ENCODE peak calls at places on chromosomes 13 and 19, in ten cellular contexts. D, G, T, O, B, R, F, W, A and C are unnamed samples.

GRCh38 chr13:94163535-94163934 is 315.9 kb downstream of the DCT start:
- DNase-seq in D (no peak), G (no peak), T (no peak), O (no peak), B (no peak), R (no peak), F (no peak), W (no peak), A (no peak), C (no peak)

GRCh38 chr19:40974633-40975037 is 16.4 kb upstream of the CYP2B6 start:
- DNase-seq in D (peak), G (peak), T (peak), O (peak), B (peak), R (peak), F (peak), W (peak), A (no peak), C (peak)

GRCh38 chr13:101473458-101473857 is 21.0 kb downstream of the ITGBL1 start:
- DNase-seq in D (no peak), G (peak), T (no peak), O (no peak), B (no peak), R (no peak), F (no peak), W (no peak), A (no peak), C (no peak)

GRCh38 chr19:35397064-35397463 is 26.2 kb downstream of the GPR42 start:
- DNase-seq in D (no peak), G (no peak), T (no peak), O (no peak), B (no peak), R (no peak), F (peak), W (no peak), A (no peak), C (no peak)

GRCh38 chr19:44643605-44644390 is at the start of gene PVR:
- DNase-seq in D (no peak), G (peak), T (peak), O (peak), B (peak), R (peak), F (peak), W (peak), A (no peak), C (peak)

GRCh38 chr19:35644987-35645679 is 3.0 kb upstream of the COX6B1 start:
- DNase-seq in D (peak), G (peak), T (peak), O (peak), B (peak), R (peak), F (peak), W (peak), A (no peak), C (peak)

GRCh38 chr13:113110048-113110851 is 4.7 kb downstream of the F7 start:
- DNase-seq in D (no peak), G (no peak), T (no peak), O (peak), B (no peak), R (no peak), F (peak), W (peak), A (no peak), C (no peak)

GRCh38 chr13:114057131-114058050 is 75.0 kb downstream of the RASA3 start:
- DNase-seq in D (no peak), G (no peak), T (no peak), O (no peak), B (no peak), R (no peak), F (no peak), W (no peak), A (no peak), C (peak)

GRCh38 chr19:29942404-29943261 is 594 bp downstream of the URI1 start:
- DNase-seq in D (no peak), G (peak), T (peak), O (peak), B (peak), R (peak), F (peak), W (peak), A (no peak), C (peak)

GRCh38 chr19:33269016-33269415 is 33.3 kb downstream of the CEBPA start:
- DNase-seq in D (no peak), G (no peak), T (no peak), O (peak), B (no peak), R (no peak), F (no peak), W (no peak), A (no peak), C (no peak)

GRCh38 chr19:41420101-41420880 is 6.9 kb downstream of the B3GNT8 start:
- DNase-seq in D (no peak), G (peak), T (no peak), O (no peak), B (no peak), R (no peak), F (no peak), W (no peak), A (no peak), C (peak)

GRCh38 chr13:91185294-91185863 is 162.1 kb upstream of the MIR17HG start:
- DNase-seq in D (no peak), G (no peak), T (no peak), O (no peak), B (no peak), R (no peak), F (no peak), W (no peak), A (no peak), C (peak)

GRCh38 chr13:103525530-103525929 is 459.3 kb upstream of the SLC10A2 start:
- DNase-seq in D (no peak), G (no peak), T (no peak), O (no peak), B (no peak), R (no peak), F (no peak), W (no peak), A (no peak), C (no peak)

GRCh38 chr13:51168623-51169022 is 53.6 kb upstream of the FAM124A start:
- DNase-seq in D (no peak), G (no peak), T (no peak), O (no peak), B (no peak), R (no peak), F (no peak), W (no peak), A (no peak), C (no peak)

GRCh38 chr13:28650284-28650683 is 8.6 kb upstream of the POMP start:
- DNase-seq in D (no peak), G (no peak), T (no peak), O (no peak), B (no peak), R (no peak), F (no peak), W (no peak), A (no peak), C (no peak)

GRCh38 chr13:95710313-95710712 is 33.4 kb downstream of the DNAJC3 start:
- DNase-seq in D (no peak), G (no peak), T (no peak), O (no peak), B (no peak), R (no peak), F (no peak), W (no peak), A (no peak), C (no peak)

GRCh38 chr13:66477816-66478215 is 752.3 kb downstream of the PCDH9 start:
- DNase-seq in D (no peak), G (no peak), T (no peak), O (no peak), B (no peak), R (no peak), F (no peak), W (no peak), A (no peak), C (peak)

GRCh38 chr13:43916828-43917227 is 37.1 kb downstream of the LACC1 start:
- DNase-seq in D (no peak), G (no peak), T (no peak), O (no peak), B (no peak), R (no peak), F (no peak), W (no peak), A (no peak), C (no peak)

GRCh38 chr13:57633141-57633949 is 1.8 kb downstream of the PCDH17 start:
- DNase-seq in D (peak), G (peak), T (peak), O (peak), B (peak), R (peak), F (peak), W (peak), A (no peak), C (no peak)

GRCh38 chr19:13729859-13730258 is 34.5 kb upstream of the MRI1 start:
- DNase-seq in D (no peak), G (no peak), T (no peak), O (no peak), B (no peak), R (no peak), F (no peak), W (no peak), A (no peak), C (peak)

GRCh38 chr19:13734751-13735150 is 29.6 kb upstream of the MRI1 start:
- DNase-seq in D (no peak), G (no peak), T (no peak), O (no peak), B (no peak), R (no peak), F (no peak), W (no peak), A (no peak), C (no peak)

GRCh38 chr19:13732337-13732736 is 32.0 kb upstream of the MRI1 start:
- DNase-seq in D (no peak), G (no peak), T (no peak), O (no peak), B (no peak), R (no peak), F (no peak), W (no peak), A (no peak), C (no peak)

GRCh38 chr19:13727798-13728197 is 36.5 kb upstream of the MRI1 start:
- DNase-seq in D (no peak), G (no peak), T (no peak), O (no peak), B (no peak), R (no peak), F (no peak), W (no peak), A (no peak), C (no peak)

GRCh38 chr19:13731147-13731964 is 33.0 kb upstream of the MRI1 start:
- DNase-seq in D (peak), G (peak), T (peak), O (peak), B (peak), R (peak), F (peak), W (peak), A (peak), C (peak)
- TF ChIP-seq POLR2A in D (no peak), G (peak), T (peak), O (no peak), B (peak), R (no peak), F (no peak), W (no peak), A (peak), C (peak)

DNA sequence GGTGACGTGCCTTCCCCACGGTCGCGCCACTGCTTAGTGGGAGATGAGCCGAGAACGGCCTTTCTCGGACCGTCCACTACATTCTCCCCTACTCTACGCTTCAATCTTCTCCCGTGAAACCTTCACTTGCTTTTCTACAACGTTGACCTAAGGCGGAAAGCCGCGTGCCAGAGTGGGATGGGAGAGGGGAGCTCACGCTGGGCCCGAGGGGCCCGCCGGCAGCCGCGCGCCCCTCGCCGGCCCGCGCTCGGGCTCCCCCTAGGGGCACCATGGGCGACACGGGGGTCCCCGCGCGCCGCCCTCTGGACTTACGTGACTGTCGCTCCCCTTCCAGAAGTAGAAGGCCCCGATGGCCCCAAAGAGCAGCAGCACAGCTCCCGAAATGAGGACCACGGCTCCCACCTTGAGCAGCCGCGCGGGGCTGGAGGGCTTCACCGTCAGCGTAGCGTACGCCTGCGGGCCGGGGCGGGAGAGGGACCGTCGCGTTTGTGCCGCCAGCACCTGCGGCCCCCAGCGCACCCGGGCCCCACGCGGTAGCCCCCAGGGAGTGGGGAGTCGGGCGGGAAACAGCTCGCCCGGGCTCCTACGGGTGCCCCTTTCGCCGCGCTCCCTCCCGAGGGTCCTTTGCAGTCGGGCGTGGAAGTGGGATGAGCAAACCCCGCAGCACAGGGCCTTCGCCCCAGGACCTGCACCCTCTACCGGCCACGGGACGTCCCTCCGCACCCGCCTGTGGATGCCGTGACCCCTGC is 727 bp downstream of the CNMD start:
- DNase-seq in D (peak), G (no peak), T (peak), O (peak), B (no peak), R (no peak), F (no peak), W (no peak), A (no peak), C (no peak)
- TF ChIP-seq CTCF in D (peak), G (peak), T (peak), O (peak), B (no peak), R (no peak), F (no peak), W (no peak), A (peak), C (no peak)

GRCh38 chr19:566403-566802 is 6.0 kb upstream of the BSG start:
- DNase-seq in D (no peak), G (peak), T (peak), O (no peak), B (peak), R (no peak), F (no peak), W (peak), A (no peak), C (peak)

GRCh38 chr19:567296-567900 is 5.0 kb upstream of the BSG start:
- DNase-seq in D (no peak), G (no peak), T (no peak), O (no peak), B (no peak), R (no peak), F (no peak), W (peak), A (no peak), C (peak)

GRCh38 chr19:570315-570714 is 2.1 kb upstream of the BSG start:
- DNase-seq in D (no peak), G (no peak), T (no peak), O (no peak), B (peak), R (no peak), F (no peak), W (no peak), A (no peak), C (no peak)

GRCh38 chr19:571127-571974 is 1.0 kb upstream of the BSG start:
- DNase-seq in D (no peak), G (peak), T (peak), O (peak), B (peak), R (peak), F (no peak), W (no peak), A (no peak), C (peak)

GRCh38 chr19:566844-567243 is 5.6 kb upstream of the BSG start:
- DNase-seq in D (no peak), G (no peak), T (no peak), O (no peak), B (no peak), R (no peak), F (no peak), W (peak), A (no peak), C (peak)
- H3K4me3 ChIP-seq in D (no peak), G (no peak), T (no peak), O (no peak), B (no peak), R (no peak), F (no peak), W (peak), A (no peak), C (peak)

GRCh38 chr19:50428768-50429463 is 3.8 kb upstream of the MYBPC2 start:
- DNase-seq in D (no peak), G (no peak), T (no peak), O (no peak), B (no peak), R (no peak), F (no peak), W (no peak), A (no peak), C (no peak)

GRCh38 chr19:50425581-50425980 is 6.8 kb downstream of the SPIB start:
- DNase-seq in D (no peak), G (no peak), T (no peak), O (no peak), B (no peak), R (no peak), F (no peak), W (no peak), A (no peak), C (no peak)

GRCh38 chr19:50427318-50427925 is 5.3 kb upstream of the MYBPC2 start:
- DNase-seq in D (no peak), G (no peak), T (no peak), O (no peak), B (no peak), R (no peak), F (no peak), W (no peak), A (no peak), C (no peak)

GRCh38 chr19:50430888-50431342 is 1.8 kb upstream of the MYBPC2 start:
- DNase-seq in D (no peak), G (no peak), T (no peak), O (no peak), B (no peak), R (no peak), F (no peak), W (no peak), A (no peak), C (no peak)

DNA sequence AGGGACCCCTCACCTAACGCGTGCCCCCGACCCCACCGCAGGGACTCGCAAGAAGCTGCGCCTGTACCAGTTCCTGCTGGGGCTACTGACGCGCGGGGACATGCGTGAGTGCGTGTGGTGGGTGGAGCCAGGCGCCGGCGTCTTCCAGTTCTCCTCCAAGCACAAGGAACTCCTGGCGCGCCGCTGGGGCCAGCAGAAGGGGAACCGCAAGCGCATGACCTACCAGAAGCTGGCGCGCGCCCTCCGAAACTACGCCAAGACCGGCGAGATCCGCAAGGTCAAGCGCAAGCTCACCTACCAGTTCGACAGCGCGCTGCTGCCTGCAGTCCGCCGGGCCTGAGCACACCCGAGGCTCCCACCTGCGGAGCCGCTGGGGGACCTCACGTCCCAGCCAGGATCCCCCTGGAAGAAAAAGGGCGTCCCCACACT is 4.7 kb upstream of the MYBPC2 start:
- DNase-seq in D (peak), G (peak), T (peak), O (peak), B (peak), R (peak), F (peak), W (peak), A (peak), C (no peak)
- TF ChIP-seq POLR2A in D (no peak), G (no peak), T (peak), O (no peak), B (no peak), R (no peak), F (no peak), W (no peak), A (peak), C (no peak)

GRCh38 chr19:12792048-12792852 is 964 bp downstream of the JUNB start:
- DNase-seq in D (no peak), G (peak), T (peak), O (peak), B (peak), R (peak), F (peak), W (peak), A (no peak), C (peak)
- TF ChIP-seq CTCF in D (no peak), G (no peak), T (no peak), O (peak), B (no peak), R (no peak), F (no peak), W (no peak), A (no peak), C (no peak)

DNA sequence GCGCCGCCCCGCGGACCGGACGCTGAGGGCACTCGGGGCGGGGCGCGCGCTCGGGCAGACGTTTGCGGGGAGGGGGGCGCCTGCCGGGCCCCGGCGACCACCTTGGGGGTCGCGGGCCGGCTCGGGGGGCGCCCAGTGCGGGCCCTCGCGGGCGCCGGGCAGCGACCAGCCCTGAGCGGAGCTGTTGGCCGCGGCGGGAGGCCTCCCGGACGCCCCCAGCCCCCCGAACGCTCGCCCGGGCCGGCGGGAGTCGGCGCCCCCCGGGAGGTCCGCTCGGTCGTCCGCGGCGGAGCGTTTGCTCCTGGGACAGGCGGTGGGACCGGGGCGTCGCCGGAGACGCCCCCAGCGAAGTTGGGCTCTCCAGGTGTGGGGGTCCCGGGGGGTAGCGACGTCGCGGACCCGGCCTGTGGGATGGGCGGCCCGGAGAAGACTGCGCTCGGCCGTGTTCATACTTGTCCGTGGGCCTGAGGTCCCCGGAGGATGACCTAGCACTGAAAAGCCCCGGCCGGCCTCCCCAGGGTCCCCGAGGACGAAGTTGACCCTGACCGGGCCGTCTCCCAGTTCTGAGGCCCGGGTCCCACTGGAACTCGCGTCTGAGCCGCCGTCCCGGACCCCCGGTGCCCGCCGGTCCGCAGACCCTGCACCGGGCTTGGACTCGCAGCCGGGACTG is 620 bp downstream of the STK11 start:
- DNase-seq in D (no peak), G (peak), T (no peak), O (peak), B (no peak), R (no peak), F (no peak), W (no peak), A (no peak), C (no peak)
- H3K4me3 ChIP-seq in D (peak), G (peak), T (peak), O (peak), B (peak), R (peak), F (peak), W (peak), A (peak), C (peak)

GRCh38 chr13:53064721-53065120 is 36.1 kb downstream of the OLFM4 start:
- DNase-seq in D (peak), G (no peak), T (no peak), O (no peak), B (no peak), R (peak), F (no peak), W (no peak), A (no peak), C (peak)

GRCh38 chr13:53066411-53066810 is 37.8 kb downstream of the OLFM4 start:
- DNase-seq in D (peak), G (no peak), T (no peak), O (no peak), B (no peak), R (no peak), F (no peak), W (no peak), A (no peak), C (no peak)

GRCh38 chr13:53058077-53058660 is 29.6 kb downstream of the OLFM4 start:
- DNase-seq in D (peak), G (no peak), T (no peak), O (no peak), B (no peak), R (no peak), F (no peak), W (no peak), A (no peak), C (no peak)

DNA sequence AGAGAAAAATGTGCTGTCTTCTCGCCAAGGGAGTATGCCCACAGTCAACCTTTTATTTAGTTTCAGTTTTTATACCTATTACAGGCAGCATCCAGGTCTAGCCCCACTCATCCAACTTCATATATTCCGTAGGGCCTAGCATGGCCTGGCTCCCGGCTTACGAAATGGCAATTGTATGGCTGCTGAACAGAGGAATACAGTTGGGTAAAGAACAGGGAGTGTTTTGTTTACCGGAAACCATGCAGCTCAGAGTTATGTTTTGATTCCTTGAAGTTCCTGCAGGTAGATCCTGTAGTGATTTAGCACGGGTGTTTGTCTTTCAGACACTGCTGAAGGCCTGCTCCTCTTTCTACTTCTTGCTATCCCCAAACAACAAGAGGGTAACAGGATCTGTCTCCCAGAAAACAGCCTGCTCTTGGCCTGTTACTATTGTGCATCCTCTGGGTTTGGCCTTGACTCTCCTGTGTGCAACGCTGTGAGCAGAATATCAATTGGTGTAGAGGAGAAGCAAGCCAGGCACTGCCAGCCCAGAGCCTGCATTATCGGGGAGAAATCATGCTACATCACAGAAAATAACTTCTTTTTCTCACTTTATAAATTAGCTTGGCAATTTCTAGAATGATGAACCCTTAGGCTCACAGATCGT is 32.4 kb downstream of the OLFM4 start:
- DNase-seq in D (peak), G (no peak), T (no peak), O (no peak), B (peak), R (no peak), F (no peak), W (no peak), A (no peak), C (no peak)
- TF ChIP-seq POLR2A in D (no peak), G (no peak), T (no peak), O (no peak), B (no peak), R (no peak), F (no peak), W (no peak), A (no peak), C (no peak)